ENCODE peak calls at places on chromosomes 12 and 14, in eight cellular contexts. W is T-helper 9 cell, N is Kasumi-1, T is H9, M is putamen, X is HCT116, Y is GM23248, Q is HT-29. G is an unnamed sample.

GRCh38 chr12:49902399-49903350 is 1.0 kb downstream of the FAIM2 start:
- DNase-seq in N (no peak), Q (no peak), W (no peak), X (no peak), M (peak; percentile 73), Y (no peak), T (peak; percentile 92), G (no peak)

GRCh38 chr14:79016828-79017505 is 846.8 kb downstream of the NRXN3 start:
- DNase-seq in W (no peak), M (no peak), T (no peak), N (no peak), Y (peak; percentile 60), X (no peak), Q (no peak), G (no peak)

GRCh38 chr12:12294215-12295005 is 27.6 kb upstream of the LRP6 start:
- DNase-seq in Q (no peak), T (peak; percentile 60), N (no peak), Y (peak; percentile 32), W (no peak), M (no peak), X (no peak), G (no peak)

GRCh38 chr12:52121848-52122838 is 42.6 kb downstream of the SMIM41 start:
- DNase-seq in Y (peak; percentile 77), Q (peak; percentile 69), W (peak; percentile 62), N (peak; percentile 47), X (no peak), M (peak; percentile 12), T (peak; percentile 89), G (peak; percentile 49)

GRCh38 chr12:3216097-3216496 is 138.9 kb downstream of the TSPAN9 start:
- DNase-seq in Q (no peak), M (no peak), N (no peak), X (no peak), Y (no peak), T (no peak), W (no peak), G (no peak)

GRCh38 chr14:64707661-64708060 is 3.4 kb downstream of the PLEKHG3 start:
- DNase-seq in Y (peak; percentile 91), T (no peak), Q (peak; percentile 52), M (no peak), N (no peak), W (no peak), X (peak; percentile 78), G (no peak)

GRCh38 chr14:65462411-65462810 is 49.9 kb downstream of the FUT8 start:
- DNase-seq in M (no peak), Y (peak; percentile 50), N (no peak), W (no peak), X (no peak), Q (no peak), T (no peak), G (no peak)

GRCh38 chr12:120399531-120399930 is 30.6 kb upstream of the MSI1 start:
- DNase-seq in M (no peak), N (no peak), X (no peak), W (no peak), Q (no peak), Y (peak; percentile 53), T (no peak), G (no peak)

GRCh38 chr14:74358176-74358829 is 10.0 kb downstream of the VRTN start:
- DNase-seq in Y (no peak), N (no peak), T (no peak), W (no peak), X (no peak), M (no peak), Q (no peak), G (no peak)

GRCh38 chr12:3962661-3963483 is 89.7 kb upstream of the PARP11 start:
- DNase-seq in Y (no peak), X (no peak), Q (peak; percentile 9), N (peak; percentile 28), W (peak; percentile 57), T (peak; percentile 49), M (no peak), G (peak; percentile 37)